ENCODE peak calls at places on chromosomes 13 and 19, in five cellular contexts. T is NCI-H446; S is EL; R is left lung; U is activated CD4-positive, CD25-positive, alpha-beta regulatory T cell. D is an unnamed sample.

GRCh38 chr13:109778102-109778542 is 8.3 kb downstream of the IRS2 start:
- DNase-seq in T (no peak), S (peak), R (no peak), U (no peak), D (peak)

GRCh38 chr19:29673451-29674371 is 8.4 kb downstream of the PLEKHF1 start:
- DNase-seq in T (no peak), R (no peak), U (no peak), S (no peak), D (no peak)

GRCh38 chr13:45828253-45828968 is 23.1 kb downstream of the SIAH3 start:
- DNase-seq in U (no peak), R (no peak), T (no peak), S (no peak), D (no peak)

GRCh38 chr19:3538258-3538929 is 580 bp upstream of the TEKTIP1 start:
- DNase-seq in S (no peak), U (no peak), T (no peak), R (no peak), D (no peak)

GRCh38 chr19:4302238-4302630 is at the start of gene TMIGD2:
- DNase-seq in S (no peak), T (no peak), U (no peak), R (no peak), D (no peak)

GRCh38 chr19:58482372-58482771 is 6.2 kb downstream of the ZNF446 start:
- DNase-seq in U (no peak), S (no peak), T (no peak), R (no peak), D (no peak)

GRCh38 chr19:16536130-16536529 is 6.1 kb downstream of the CHERP start:
- DNase-seq in U (no peak), S (no peak), R (no peak), T (no peak), D (no peak)

GRCh38 chr19:2084993-2085720 is 11.0 kb downstream of the MOB3A start:
- DNase-seq in T (no peak), S (peak), R (peak), U (peak), D (no peak)

GRCh38 chr19:20357921-20358320 is 190.9 kb downstream of the ZNF486 start:
- DNase-seq in U (no peak), T (no peak), S (no peak), R (no peak), D (no peak)

GRCh38 chr13:73610799-73611592 is 523.2 kb downstream of the KLF12 start:
- DNase-seq in U (no peak), R (no peak), T (no peak), S (no peak), D (no peak)

GRCh38 chr13:29935309-29935981 is 85.0 kb upstream of the UBL3 start:
- DNase-seq in U (peak), R (peak), T (no peak), S (no peak), D (no peak)

GRCh38 chr19:48110350-48110966 is at the start of gene PLA2G4C:
- DNase-seq in T (peak), U (peak), S (peak), R (peak), D (peak)

GRCh38 chr13:33213024-33213795 is 72.3 kb downstream of the STARD13 start:
- DNase-seq in U (no peak), T (no peak), S (no peak), R (no peak), D (no peak)

GRCh38 chr13:51742611-51743010 is 61.4 kb downstream of the DHRS12 start:
- DNase-seq in S (no peak), T (no peak), R (no peak), U (no peak), D (no peak)

GRCh38 chr13:112850273-112850672 is 118.7 kb upstream of the MCF2L start:
- DNase-seq in R (peak), S (no peak), U (no peak), T (no peak), D (no peak)

GRCh38 chr13:29859971-29860370 is 9.6 kb upstream of the UBL3 start:
- DNase-seq in T (no peak), U (no peak), S (peak), R (no peak), D (peak)

GRCh38 chr13:108060111-108060510 is 155.2 kb downstream of the LIG4 start:
- DNase-seq in T (no peak), R (no peak), S (no peak), U (no peak), D (no peak)

GRCh38 chr13:104256701-104257100 is 1190.5 kb upstream of the SLC10A2 start:
- DNase-seq in U (no peak), R (no peak), T (peak), S (no peak), D (no peak)

GRCh38 chr19:1221141-1221903 is 15.7 kb downstream of the STK11 start:
- DNase-seq in U (no peak), S (peak), R (no peak), T (no peak), D (peak)

GRCh38 chr13:41678320-41678719 is 221.0 kb downstream of the RGCC start:
- DNase-seq in R (no peak), S (no peak), T (no peak), U (no peak), D (no peak)

GRCh38 chr19:50513746-50514345 is at the start of gene ASPDH:
- DNase-seq in U (no peak), T (no peak), R (no peak), S (no peak), D (no peak)

GRCh38 chr13:66528903-66529576 is 701.1 kb downstream of the PCDH9 start:
- DNase-seq in T (no peak), U (no peak), R (no peak), S (no peak), D (no peak)

GRCh38 chr13:32079586-32079985 is 48.0 kb downstream of the FRY start:
- DNase-seq in U (no peak), S (no peak), R (no peak), T (no peak), D (no peak)

D was measured in LHCN-M2.